ENCODE peak calls at places on chromosome 17, in four cellular contexts. One of them, this sample, is unnamed.

GRCh38 chr17:46061435-46061834 is 62.4 kb downstream of the STH start:
- DNase-seq in CD4-positive, alpha-beta T cell: no peak
- DNase-seq in mammary epithelial cell: peak; percentile 17
- DNase-seq in kidney: no peak
- DNase-seq in this sample: no peak

GRCh38 chr17:2394775-2395191 is 6.1 kb downstream of the MNT start:
- DNase-seq in mammary epithelial cell: no peak
- DNase-seq in CD4-positive, alpha-beta T cell: no peak
- DNase-seq in kidney: peak; percentile 81
- DNase-seq in this sample: no peak

GRCh38 chr17:67717192-67717623 is 528 bp upstream of the NOL11 start:
- DNase-seq in mammary epithelial cell: no peak
- DNase-seq in kidney: no peak
- DNase-seq in CD4-positive, alpha-beta T cell: peak; percentile 3
- DNase-seq in this sample: no peak

GRCh38 chr17:30363715-30364202 is 15.0 kb upstream of the CPD start:
- DNase-seq in CD4-positive, alpha-beta T cell: peak; percentile 32
- DNase-seq in kidney: peak; percentile 82
- DNase-seq in mammary epithelial cell: peak; percentile 99
- DNase-seq in this sample: peak; percentile 65

GRCh38 chr17:66947311-66947710 is 17.2 kb upstream of the CACNG4 start:
- DNase-seq in mammary epithelial cell: no peak
- DNase-seq in kidney: peak; percentile 70
- DNase-seq in CD4-positive, alpha-beta T cell: no peak
- DNase-seq in this sample: no peak

GRCh38 chr17:8832711-8833352 is 33.7 kb upstream of the MFSD6L start:
- DNase-seq in kidney: peak; percentile 71
- DNase-seq in mammary epithelial cell: no peak
- DNase-seq in CD4-positive, alpha-beta T cell: no peak
- DNase-seq in this sample: no peak

GRCh38 chr17:57528084-57528451 is 217.0 kb downstream of the CCDC182 start:
- DNase-seq in kidney: no peak
- DNase-seq in mammary epithelial cell: no peak
- DNase-seq in CD4-positive, alpha-beta T cell: no peak
- DNase-seq in this sample: no peak

GRCh38 chr17:41131979-41132378 is 8.0 kb upstream of the KRTAP4-12 start:
- DNase-seq in kidney: no peak
- DNase-seq in CD4-positive, alpha-beta T cell: no peak
- DNase-seq in mammary epithelial cell: peak; percentile 83
- DNase-seq in this sample: no peak

GRCh38 chr17:32955155-32955554 is 27.2 kb downstream of the TMEM98 start:
- DNase-seq in kidney: no peak
- DNase-seq in CD4-positive, alpha-beta T cell: no peak
- DNase-seq in mammary epithelial cell: no peak
- DNase-seq in this sample: no peak

GRCh38 chr17:75313941-75314550 is 24.8 kb upstream of the SLC25A19 start:
- DNase-seq in mammary epithelial cell: no peak
- DNase-seq in CD4-positive, alpha-beta T cell: no peak
- DNase-seq in kidney: no peak
- DNase-seq in this sample: no peak

GRCh38 chr17:75183999-75184884 is 1.5 kb upstream of the SUMO2 start:
- DNase-seq in mammary epithelial cell: no peak
- DNase-seq in kidney: no peak
- DNase-seq in CD4-positive, alpha-beta T cell: no peak
- DNase-seq in this sample: no peak

GRCh38 chr17:10754109-10754508 is 24.3 kb upstream of the TMEM220 start:
- DNase-seq in CD4-positive, alpha-beta T cell: no peak
- DNase-seq in mammary epithelial cell: no peak
- DNase-seq in kidney: no peak
- DNase-seq in this sample: no peak

GRCh38 chr17:66713533-66714042 is 121.3 kb upstream of the CACNG5 start:
- DNase-seq in mammary epithelial cell: no peak
- DNase-seq in CD4-positive, alpha-beta T cell: no peak
- DNase-seq in kidney: no peak
- DNase-seq in this sample: no peak

GRCh38 chr17:15232517-15232915 is 32.6 kb downstream of the PMP22 start:
- DNase-seq in kidney: no peak
- DNase-seq in mammary epithelial cell: no peak
- DNase-seq in CD4-positive, alpha-beta T cell: no peak
- DNase-seq in this sample: no peak

GRCh38 chr17:39863244-39863917 is 731 bp downstream of the IKZF3 start:
- DNase-seq in CD4-positive, alpha-beta T cell: no peak
- DNase-seq in mammary epithelial cell: no peak
- DNase-seq in kidney: no peak
- DNase-seq in this sample: no peak

GRCh38 chr17:70100983-70101382 is 26.0 kb downstream of the KCNJ16 start:
- DNase-seq in CD4-positive, alpha-beta T cell: no peak
- DNase-seq in kidney: no peak
- DNase-seq in mammary epithelial cell: no peak
- DNase-seq in this sample: no peak

GRCh38 chr17:33024688-33025486 is 33.2 kb downstream of the SPACA3 start:
- DNase-seq in CD4-positive, alpha-beta T cell: no peak
- DNase-seq in kidney: no peak
- DNase-seq in mammary epithelial cell: no peak
- DNase-seq in this sample: no peak

GRCh38 chr17:15502315-15503112 is 35.1 kb upstream of the CDRT4 start:
- DNase-seq in mammary epithelial cell: peak; percentile 66
- DNase-seq in CD4-positive, alpha-beta T cell: peak; percentile 48
- DNase-seq in kidney: peak; percentile 96
- DNase-seq in this sample: no peak

GRCh38 chr17:17445925-17446665 is 30.7 kb upstream of the MED9 start:
- DNase-seq in CD4-positive, alpha-beta T cell: no peak
- DNase-seq in kidney: peak; percentile 91
- DNase-seq in mammary epithelial cell: peak; percentile 82
- DNase-seq in this sample: peak; percentile 98

GRCh38 chr17:17443173-17443572 is 33.6 kb upstream of the MED9 start:
- DNase-seq in mammary epithelial cell: no peak
- DNase-seq in kidney: no peak
- DNase-seq in CD4-positive, alpha-beta T cell: no peak
- DNase-seq in this sample: no peak

GRCh38 chr17:17446666-17447155 is 30.1 kb upstream of the MED9 start:
- DNase-seq in CD4-positive, alpha-beta T cell: no peak
- DNase-seq in kidney: no peak
- DNase-seq in mammary epithelial cell: no peak
- DNase-seq in this sample: no peak

GRCh38 chr17:17447264-17447663 is 29.5 kb upstream of the MED9 start:
- DNase-seq in kidney: no peak
- DNase-seq in CD4-positive, alpha-beta T cell: no peak
- DNase-seq in mammary epithelial cell: no peak
- DNase-seq in this sample: no peak

GRCh38 chr17:17445296-17445924 is 31.4 kb upstream of the MED9 start:
- DNase-seq in CD4-positive, alpha-beta T cell: no peak
- DNase-seq in kidney: no peak
- DNase-seq in mammary epithelial cell: no peak
- DNase-seq in this sample: no peak
- H3K27ac ChIP-seq in CD4-positive, alpha-beta T cell: no peak overlapping the region
- H3K27ac ChIP-seq in kidney: peak overlapping the region; percentile 71
- H3K27ac ChIP-seq in mammary epithelial cell: no peak overlapping the region
- H3K27ac ChIP-seq in this sample: peak overlapping the region; percentile 34

GRCh38 chr17:64706224-64707076 is 44.3 kb upstream of the SMURF2 start:
- DNase-seq in CD4-positive, alpha-beta T cell: no peak
- DNase-seq in kidney: no peak
- DNase-seq in mammary epithelial cell: peak; percentile 92
- DNase-seq in this sample: no peak
- H3K27ac ChIP-seq in CD4-positive, alpha-beta T cell: no peak overlapping the region
- H3K27ac ChIP-seq in kidney: peak overlapping the region; percentile 80
- H3K27ac ChIP-seq in mammary epithelial cell: peak overlapping the region; percentile 95
- H3K27ac ChIP-seq in this sample: peak overlapping the region; percentile 57

DNA sequence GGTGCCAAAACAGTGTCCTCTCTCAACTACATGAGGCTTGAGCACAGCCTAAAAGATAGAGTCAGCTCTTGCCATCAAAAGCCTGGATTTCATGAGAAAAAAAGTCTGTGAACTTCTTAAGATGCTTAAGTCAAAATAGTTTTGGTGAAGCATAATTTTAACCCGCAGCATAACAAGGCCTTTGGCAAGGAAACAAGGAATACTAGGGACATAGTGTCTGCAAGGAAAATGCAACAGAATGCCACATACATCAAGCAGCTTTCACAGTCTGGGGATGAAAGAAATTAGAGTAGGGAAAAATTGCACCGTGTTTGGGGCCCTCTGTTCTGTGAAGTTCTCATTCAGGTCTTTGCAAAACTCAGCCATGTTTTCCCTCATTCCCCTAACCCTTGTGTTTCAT is 116.2 kb downstream of the ANKFN1 start:
- DNase-seq in mammary epithelial cell: no peak
- DNase-seq in CD4-positive, alpha-beta T cell: no peak
- DNase-seq in kidney: no peak
- DNase-seq in this sample: no peak
- H3K27ac ChIP-seq in mammary epithelial cell: no peak overlapping the region
- H3K27ac ChIP-seq in CD4-positive, alpha-beta T cell: no peak overlapping the region
- H3K27ac ChIP-seq in kidney: no peak overlapping the region
- H3K27ac ChIP-seq in this sample: no peak overlapping the region

DNA sequence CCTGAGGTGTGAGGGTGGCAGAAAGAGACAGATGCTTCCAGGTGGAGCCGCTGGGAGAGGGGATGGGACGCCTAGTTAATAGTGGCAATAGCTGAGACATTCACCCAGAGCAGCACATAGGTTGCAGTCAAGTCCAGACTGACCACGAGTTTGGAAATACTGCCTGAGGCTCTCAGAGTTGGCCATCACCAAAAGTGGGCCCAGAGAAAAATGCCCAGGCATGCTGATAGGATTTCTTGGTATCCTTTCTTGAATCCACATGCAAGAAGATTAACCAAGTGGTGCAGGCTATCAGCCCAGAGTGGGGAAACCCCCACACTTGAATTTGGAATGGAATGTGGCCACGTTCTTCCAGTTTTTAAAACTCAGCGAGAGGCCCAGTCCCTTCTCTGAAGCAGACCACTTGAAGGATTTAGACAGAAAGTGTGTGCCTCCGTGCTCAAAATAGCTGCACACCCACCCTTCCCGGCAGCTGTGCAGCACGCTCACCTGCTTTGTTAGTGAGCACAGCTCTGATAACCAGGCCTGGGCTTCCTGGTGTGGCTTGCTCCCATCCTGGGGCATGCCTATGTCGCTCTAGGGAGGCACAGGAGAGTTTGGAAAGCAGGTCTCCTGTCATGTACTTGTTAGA is 35.7 kb downstream of the PLD6 start:
- DNase-seq in CD4-positive, alpha-beta T cell: no peak
- DNase-seq in kidney: no peak
- DNase-seq in mammary epithelial cell: peak; percentile 82
- DNase-seq in this sample: no peak
- H3K27ac ChIP-seq in CD4-positive, alpha-beta T cell: peak overlapping the region; percentile 7
- H3K27ac ChIP-seq in kidney: no peak overlapping the region
- H3K27ac ChIP-seq in mammary epithelial cell: peak overlapping the region; percentile 23
- H3K27ac ChIP-seq in this sample: no peak overlapping the region

DNA sequence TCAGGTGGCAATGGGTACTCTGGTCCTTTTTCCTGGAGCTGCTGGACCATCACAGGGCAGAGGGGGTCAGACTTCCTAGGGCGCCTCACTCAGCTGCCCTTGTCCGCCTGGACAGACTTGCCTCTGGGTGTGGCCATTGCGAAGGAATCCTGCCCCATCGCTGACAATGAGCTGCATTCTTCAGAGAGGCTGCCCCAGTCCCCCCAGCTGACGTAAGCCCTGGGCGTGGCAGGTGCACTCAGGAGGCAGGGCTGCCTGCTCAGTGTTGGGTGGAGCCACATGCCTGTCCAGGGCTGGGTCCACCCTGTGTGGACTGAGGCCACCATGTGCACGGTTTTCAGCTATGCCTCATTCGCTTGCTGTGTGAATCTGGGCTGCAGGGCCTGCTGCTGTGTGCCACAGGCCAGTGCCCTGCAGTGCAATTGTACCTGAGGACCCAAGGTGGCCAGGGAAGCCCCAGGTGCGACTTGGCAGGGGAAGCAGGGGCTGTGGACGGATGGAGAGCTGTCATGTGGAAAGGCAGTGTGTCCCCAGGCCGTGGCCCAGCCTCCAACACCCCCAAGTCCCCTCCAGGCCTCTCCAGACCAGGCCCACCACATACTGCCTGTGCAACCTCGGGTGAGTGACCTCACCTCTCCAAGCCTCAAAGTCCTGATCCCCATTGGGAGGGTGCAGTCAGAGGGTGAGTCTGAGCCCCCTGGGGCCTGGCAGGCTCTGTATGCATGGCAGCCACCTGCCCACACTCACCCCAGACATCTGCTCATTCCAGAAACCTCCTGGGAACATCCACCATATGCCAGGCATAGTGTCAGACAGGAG is 14.0 kb upstream of the MPRIP start:
- DNase-seq in CD4-positive, alpha-beta T cell: no peak
- DNase-seq in kidney: peak; percentile 97
- DNase-seq in mammary epithelial cell: peak; percentile 99
- DNase-seq in this sample: no peak
- H3K27ac ChIP-seq in CD4-positive, alpha-beta T cell: no peak overlapping the region
- H3K27ac ChIP-seq in kidney: no peak overlapping the region
- H3K27ac ChIP-seq in mammary epithelial cell: peak overlapping the region; percentile 97
- H3K27ac ChIP-seq in this sample: no peak overlapping the region

DNA sequence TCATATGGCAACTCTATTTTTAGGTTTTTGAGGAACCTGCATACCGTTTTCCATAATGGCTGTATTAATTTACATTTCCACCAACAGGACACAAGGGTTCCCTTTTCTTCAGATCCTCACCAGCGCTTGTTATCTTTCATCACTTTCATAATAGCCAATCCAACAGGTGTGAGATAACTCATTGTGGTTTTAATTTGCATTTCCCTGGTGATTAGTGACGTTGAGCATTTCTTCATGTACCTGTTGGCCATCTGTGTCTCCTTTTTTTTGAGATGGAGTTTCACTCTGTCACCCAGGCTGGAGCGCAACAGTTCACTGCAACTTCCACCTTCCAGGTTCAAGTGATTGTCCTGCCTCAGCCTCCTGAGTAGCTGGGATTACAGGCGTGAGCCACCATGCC is 36.2 kb upstream of the ABCC3 start:
- DNase-seq in mammary epithelial cell: no peak
- DNase-seq in CD4-positive, alpha-beta T cell: no peak
- DNase-seq in kidney: no peak
- DNase-seq in this sample: no peak
- H3K27ac ChIP-seq in mammary epithelial cell: no peak overlapping the region
- H3K27ac ChIP-seq in CD4-positive, alpha-beta T cell: no peak overlapping the region
- H3K27ac ChIP-seq in kidney: no peak overlapping the region
- H3K27ac ChIP-seq in this sample: no peak overlapping the region

GRCh38 chr17:5585814-5586558 is 1.7 kb upstream of the NLRP1 start:
- DNase-seq in CD4-positive, alpha-beta T cell: no peak
- DNase-seq in mammary epithelial cell: peak; percentile 65
- DNase-seq in kidney: no peak
- DNase-seq in this sample: no peak

GRCh38 chr17:5584971-5585794 is 874 bp upstream of the NLRP1 start:
- DNase-seq in CD4-positive, alpha-beta T cell: no peak
- DNase-seq in mammary epithelial cell: peak; percentile 88
- DNase-seq in kidney: no peak
- DNase-seq in this sample: no peak

GRCh38 chr17:5582177-5582885 is 2.0 kb downstream of the NLRP1 start:
- DNase-seq in kidney: no peak
- DNase-seq in mammary epithelial cell: peak; percentile 46
- DNase-seq in CD4-positive, alpha-beta T cell: no peak
- DNase-seq in this sample: no peak

GRCh38 chr17:5583426-5584382 is 605 bp downstream of the NLRP1 start:
- DNase-seq in kidney: no peak
- DNase-seq in CD4-positive, alpha-beta T cell: no peak
- DNase-seq in mammary epithelial cell: no peak
- DNase-seq in this sample: no peak

GRCh38 chr17:5584383-5584951 is at the start of gene NLRP1:
- DNase-seq in mammary epithelial cell: peak; percentile 99
- DNase-seq in kidney: peak; percentile 92
- DNase-seq in CD4-positive, alpha-beta T cell: peak; percentile 89
- DNase-seq in this sample: no peak
- H3K27ac ChIP-seq in mammary epithelial cell: peak within 1 kb of the TSS; percentile 84
- H3K27ac ChIP-seq in kidney: peak within 1 kb of the TSS; percentile 76
- H3K27ac ChIP-seq in CD4-positive, alpha-beta T cell: peak within 1 kb of the TSS; percentile 92
- H3K27ac ChIP-seq in this sample: no peak within 1 kb of the TSS

GRCh38 chr17:3983945-3984484 is 19.8 kb upstream of the ATP2A3 start:
- DNase-seq in CD4-positive, alpha-beta T cell: no peak
- DNase-seq in mammary epithelial cell: no peak
- DNase-seq in kidney: peak; percentile 80
- DNase-seq in this sample: no peak
- H3K27ac ChIP-seq in CD4-positive, alpha-beta T cell: no peak overlapping the region
- H3K27ac ChIP-seq in mammary epithelial cell: no peak overlapping the region
- H3K27ac ChIP-seq in kidney: peak overlapping the region; percentile 41
- H3K27ac ChIP-seq in this sample: no peak overlapping the region